ENCODE peak calls at places on chromosomes 4 and X, in five cellular contexts. Y is bronchial epithelial cell, E is fibroblast of mammary gland, N is BJ, B is testis. G is an unnamed sample.

GRCh38 chr4:139419388-139419914 is 34.5 kb upstream of the RAB33B start:
- DNase-seq in Y (peak), E (peak), N (peak), B (peak), G (peak)

GRCh38 chrX:141960573-141960972 is 56.9 kb downstream of the MAGEC1 start:
- DNase-seq in Y (no peak), E (no peak), N (no peak), B (no peak), G (no peak)

GRCh38 chr4:65747386-65747785 is 77.1 kb upstream of the EPHA5 start:
- DNase-seq in Y (no peak), E (no peak), N (no peak), B (no peak), G (no peak)

GRCh38 chr4:72383439-72383838 is 185.6 kb downstream of the ADAMTS3 start:
- DNase-seq in Y (no peak), E (no peak), N (no peak), B (no peak), G (no peak)

GRCh38 chr4:87065016-87065415 is 130.2 kb downstream of the AFF1 start:
- DNase-seq in Y (no peak), E (no peak), N (no peak), B (no peak), G (no peak)

GRCh38 chr4:139550724-139551429 is 5.1 kb downstream of the SETD7 start:
- DNase-seq in Y (no peak), E (peak), N (no peak), B (peak), G (no peak)

GRCh38 chrX:10350991-10351390 is 194.2 kb downstream of the CLCN4 start:
- DNase-seq in Y (peak), E (peak), N (peak), B (no peak), G (peak)

GRCh38 chr4:139164731-139165130 is 12.3 kb downstream of the ELF2 start:
- DNase-seq in Y (no peak), E (no peak), N (no peak), B (no peak), G (no peak)

GRCh38 chr4:20158195-20158594 is 93.5 kb upstream of the SLIT2 start:
- DNase-seq in Y (no peak), E (no peak), N (no peak), B (no peak), G (no peak)

GRCh38 chrX:8647176-8647575 is 84.8 kb downstream of the ANOS1 start:
- DNase-seq in Y (peak), E (no peak), N (no peak), B (no peak), G (no peak)

GRCh38 chr4:151865327-151865726 is 104.5 kb upstream of the GATB start:
- DNase-seq in Y (no peak), E (no peak), N (no peak), B (peak), G (no peak)

GRCh38 chr4:155552180-155552579 is 114.5 kb upstream of the GUCY1A1 start:
- DNase-seq in Y (peak), E (peak), N (no peak), B (no peak), G (no peak)

GRCh38 chrX:72029473-72030411 is 102.0 kb downstream of the RTL5 start:
- DNase-seq in Y (peak), E (peak), N (peak), B (no peak), G (peak)

GRCh38 chr4:71189471-71189870 is 149.3 kb upstream of the SLC4A4 start:
- DNase-seq in Y (peak), E (no peak), N (no peak), B (no peak), G (no peak)

GRCh38 chrX:12701625-12702024 is 89.6 kb upstream of the PRPS2 start:
- DNase-seq in Y (peak), E (peak), N (peak), B (peak), G (peak)

GRCh38 chr4:122827899-122828601 is 1.4 kb downstream of the FGF2 start:
- DNase-seq in Y (peak), E (peak), N (no peak), B (peak), G (no peak)

GRCh38 chr4:30945586-30945985 is 225.4 kb downstream of the PCDH7 start:
- DNase-seq in Y (peak), E (no peak), N (no peak), B (no peak), G (no peak)

GRCh38 chr4:83731609-83732008 is 195.7 kb downstream of the GPAT3 start:
- DNase-seq in Y (peak), E (peak), N (no peak), B (no peak), G (peak)

GRCh38 chr4:6957148-6957520 is 47.5 kb downstream of the TBC1D14 start:
- DNase-seq in Y (no peak), E (no peak), N (no peak), B (no peak), G (no peak)

GRCh38 chrX:63581906-63582305 is 203.1 kb downstream of the ARHGEF9 start:
- DNase-seq in Y (no peak), E (no peak), N (no peak), B (no peak), G (no peak)

GRCh38 chr4:75340561-75340960 is 173.6 kb downstream of the RCHY1 start:
- DNase-seq in Y (no peak), E (no peak), N (no peak), B (no peak), G (no peak)

GRCh38 chrX:105698386-105698785 is 124.0 kb upstream of the NRK start:
- DNase-seq in Y (no peak), E (peak), N (no peak), B (no peak), G (no peak)

GRCh38 chr4:145234086-145234694 is 53.8 kb upstream of the OTUD4 start:
- DNase-seq in Y (peak), E (peak), N (no peak), B (peak), G (peak)

GRCh38 chr4:35106091-35106734 is 1138.1 kb downstream of the ARAP2 start:
- DNase-seq in Y (no peak), E (no peak), N (no peak), B (no peak), G (no peak)

GRCh38 chrX:31021537-31021936 is 50.3 kb downstream of the FTHL17 start:
- DNase-seq in Y (no peak), E (no peak), N (no peak), B (no peak), G (no peak)

GRCh38 chr4:53861856-53862610 is 202.4 kb downstream of the CHIC2 start:
- DNase-seq in Y (peak), E (peak), N (peak), B (no peak), G (peak)

GRCh38 chr4:164134388-164134787 is 619.5 kb upstream of the SMIM31 start:
- DNase-seq in Y (no peak), E (no peak), N (no peak), B (no peak), G (no peak)

GRCh38 chr4:143399113-143399949 is 62.7 kb downstream of the GAB1 start:
- DNase-seq in Y (peak), E (peak), N (no peak), B (no peak), G (no peak)

GRCh38 chr4:183960021-183960420 is 54.9 kb downstream of the STOX2 start:
- DNase-seq in Y (peak), E (peak), N (no peak), B (peak), G (no peak)

GRCh38 chrX:23503835-23504539 is 163.3 kb upstream of the PRDX4 start:
- DNase-seq in Y (peak), E (peak), N (peak), B (peak), G (peak)

GRCh38 chr4:32798471-32798870 is 2078.3 kb downstream of the PCDH7 start:
- DNase-seq in Y (no peak), E (no peak), N (no peak), B (no peak), G (no peak)

GRCh38 chr4:76562851-76563803 is 128.1 kb downstream of the SHROOM3 start:
- DNase-seq in Y (peak), E (no peak), N (no peak), B (no peak), G (no peak)

GRCh38 chrX:107738768-107739167 is 36.8 kb downstream of the TSC22D3 start:
- DNase-seq in Y (no peak), E (no peak), N (no peak), B (no peak), G (no peak)

GRCh38 chr4:89134775-89135319 is 23.5 kb downstream of the TIGD2 start:
- DNase-seq in Y (peak), E (peak), N (peak), B (peak), G (peak)

GRCh38 chr4:8607603-8608481 is 15.3 kb downstream of the CPZ start:
- DNase-seq in Y (no peak), E (no peak), N (no peak), B (peak), G (no peak)

GRCh38 chrX:132636080-132636479 is 147.2 kb upstream of the MBNL3 start:
- DNase-seq in Y (peak), E (peak), N (no peak), B (no peak), G (no peak)

GRCh38 chr4:37549003-37549402 is 137.2 kb downstream of the RELL1 start:
- DNase-seq in Y (peak), E (peak), N (no peak), B (no peak), G (peak)

GRCh38 chr4:78484574-78484973 is 67.0 kb upstream of the ANXA3 start:
- DNase-seq in Y (no peak), E (no peak), N (no peak), B (no peak), G (no peak)

GRCh38 chr4:33171873-33172550 is 2451.8 kb downstream of the PCDH7 start:
- DNase-seq in Y (no peak), E (no peak), N (no peak), B (no peak), G (no peak)

GRCh38 chr4:8383016-8383415 is 57.5 kb downstream of the ACOX3 start:
- DNase-seq in Y (no peak), E (no peak), N (no peak), B (no peak), G (no peak)

DNA sequence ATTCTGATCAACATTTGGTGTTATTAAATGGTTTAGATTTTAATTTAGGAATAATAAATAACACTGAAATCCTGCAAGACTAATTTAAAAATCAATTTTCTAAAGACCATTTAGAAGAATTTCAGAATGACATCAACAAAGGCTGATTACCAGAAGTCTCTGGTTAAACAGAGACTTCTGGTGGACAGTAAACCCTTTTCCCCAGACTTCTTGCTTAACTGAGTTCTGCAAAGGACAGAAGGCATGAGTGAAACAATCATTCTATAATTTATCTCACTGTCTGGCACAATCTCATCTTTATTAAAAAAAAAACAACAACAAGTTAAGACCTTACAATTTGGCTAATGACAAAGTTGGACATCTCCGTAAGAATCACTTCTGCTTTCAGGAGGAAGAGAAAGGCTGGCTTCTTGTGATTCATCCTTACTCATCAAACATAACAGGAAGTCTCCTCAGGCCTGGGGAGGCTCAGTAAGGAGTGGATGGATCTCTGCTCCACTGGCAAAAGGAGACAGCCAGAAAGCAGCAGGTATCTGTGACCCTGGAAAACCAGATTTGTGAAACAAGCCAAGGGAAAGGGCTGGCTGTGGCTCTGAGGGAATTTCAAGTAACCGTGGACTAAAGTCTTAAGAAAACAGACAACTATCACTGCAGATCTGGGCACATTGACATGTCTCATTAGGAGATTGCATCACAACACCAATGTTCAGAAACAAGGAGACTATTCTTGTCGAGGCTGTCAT is 908 bp upstream of the TLR6 start:
- DNase-seq in Y (peak), E (peak), N (peak), B (no peak), G (peak)
- H3K4me3 ChIP-seq in Y (no peak), E (peak), N (peak), B (no peak), G (no peak)

DNA sequence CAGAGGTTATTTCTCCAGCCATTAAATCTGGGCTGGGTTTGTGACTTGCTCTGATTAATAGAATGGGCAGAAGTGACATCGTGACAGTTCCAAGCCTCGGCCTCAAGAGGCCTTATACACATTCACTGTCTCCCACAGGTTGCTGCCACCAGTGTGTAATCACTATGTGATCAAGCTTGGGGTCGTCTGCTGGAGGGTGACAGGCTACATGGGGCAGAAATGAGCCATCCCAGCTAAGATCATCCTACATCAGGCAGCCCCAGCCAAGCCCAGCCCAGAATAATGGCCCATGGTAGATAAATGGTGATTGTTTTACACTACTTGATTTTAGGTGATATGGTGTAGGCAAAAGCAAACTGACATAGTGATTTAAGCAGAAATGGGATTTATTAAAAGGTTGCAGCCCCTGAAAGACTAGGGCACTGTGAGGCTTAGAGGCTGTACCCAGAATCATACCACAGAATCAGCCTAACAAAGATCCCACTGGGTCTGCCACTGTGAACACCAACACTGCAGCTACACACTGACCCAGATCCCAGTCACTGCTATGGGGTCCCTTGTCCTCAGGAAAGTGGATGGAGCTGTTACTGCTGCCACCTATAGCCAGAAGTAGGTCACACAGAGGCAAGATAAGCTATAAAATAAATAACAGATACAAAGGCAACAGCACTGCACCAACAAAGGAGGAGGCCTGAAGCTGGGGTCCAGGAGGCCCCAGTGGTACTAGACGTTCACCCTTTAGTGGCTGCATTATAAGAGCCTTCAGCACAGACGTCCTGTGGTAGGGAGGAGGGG is 159.6 kb upstream of the RBPJ start:
- DNase-seq in Y (no peak), E (no peak), N (no peak), B (no peak), G (no peak)
- TF ChIP-seq CTCF in Y (peak), E (peak), N (peak), B (no peak), G (peak)

GRCh38 chr4:2799444-2799911 is 6.6 kb downstream of the SH3BP2 start:
- DNase-seq in Y (no peak), E (no peak), N (no peak), B (no peak), G (no peak)
- H3K4me3 ChIP-seq in Y (no peak), E (no peak), N (no peak), B (no peak), G (no peak)

GRCh38 chrX:86946569-86946968 is 571.0 kb upstream of the KLHL4 start:
- DNase-seq in Y (peak), E (peak), N (no peak), B (no peak), G (no peak)
- TF ChIP-seq CTCF in Y (peak), E (peak), N (no peak), B (no peak), G (peak)

GRCh38 chrX:54492340-54492739 is 3.7 kb downstream of the FGD1 start:
- DNase-seq in Y (peak), E (peak), N (no peak), B (no peak), G (no peak)
- H3K4me3 ChIP-seq in Y (no peak), E (no peak), N (no peak), B (no peak), G (no peak)

GRCh38 chr4:56977321-56978012 is at the start of gene NOA1:
- DNase-seq in Y (peak), E (peak), N (peak), B (peak), G (peak)

GRCh38 chr4:56979674-56980073 is 978 bp downstream of the POLR2B start:
- DNase-seq in Y (peak), E (peak), N (no peak), B (peak), G (no peak)

GRCh38 chr4:56976283-56976877 is 1.0 kb downstream of the NOA1 start:
- DNase-seq in Y (no peak), E (no peak), N (no peak), B (peak), G (no peak)

GRCh38 chr4:56978750-56979303 is at the start of gene POLR2B:
- DNase-seq in Y (peak), E (peak), N (peak), B (peak), G (peak)

DNA sequence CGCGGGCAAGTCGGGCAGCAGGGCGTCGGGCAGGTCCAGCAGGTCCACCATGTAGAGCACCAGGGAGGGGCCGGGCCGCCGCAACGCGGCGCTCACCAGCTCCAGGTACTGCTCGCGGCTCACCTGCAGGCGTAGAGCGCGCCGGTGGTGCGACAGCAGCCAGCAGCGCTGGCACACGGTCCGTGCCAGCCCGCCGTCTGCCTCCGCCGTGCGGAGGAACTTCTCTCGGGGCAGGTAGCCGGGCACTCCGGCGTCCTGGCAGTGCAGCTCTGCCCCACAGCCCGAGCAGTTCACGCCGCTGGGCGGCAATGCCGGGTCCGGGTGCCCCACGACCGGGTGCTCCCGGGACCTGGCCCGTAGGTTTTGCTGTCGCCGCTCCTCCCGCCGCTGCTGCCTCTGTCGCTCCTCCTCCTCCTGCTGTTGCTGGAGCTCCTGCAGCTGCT is 507 bp downstream of the NOA1 start:
- DNase-seq in Y (peak), E (no peak), N (no peak), B (peak), G (no peak)
- TF ChIP-seq CTCF in Y (peak), E (no peak), N (peak), B (no peak), G (no peak)